ENCODE peak calls at places on chromosomes 11 and 22, in ten cellular contexts. E is MM.1S, X is keratinocyte, O is endothelial cell of umbilical vein, T is mammary epithelial cell, R is fibroblast of lung, D is K562, N is PC-3, I is hepatocyte, P is GM23248. C is an unnamed sample.

GRCh38 chr22:33922268-33922667 is 2.0 kb upstream of the LARGE1 start:
- DNase-seq in D (no peak), O (no peak), T (peak; percentile 27), N (no peak), X (no peak), R (peak; percentile 30), I (peak; percentile 70), P (peak; percentile 73), E (peak; percentile 31), C (peak; percentile 9)

GRCh38 chr11:57913713-57914704 is 109.7 kb upstream of the OR9Q1 start:
- DNase-seq in P (no peak), N (no peak), E (no peak), T (no peak), X (no peak), O (no peak), D (peak; percentile 44), R (no peak), I (no peak), C (no peak)

GRCh38 chr11:118215262-118215661 is 9.5 kb downstream of the JAML start:
- DNase-seq in P (no peak), R (no peak), I (no peak), D (no peak), N (no peak), E (no peak), X (no peak), T (no peak), O (no peak), C (no peak)

GRCh38 chr11:6229911-6230310 is 4.5 kb downstream of the FHIP1B start:
- DNase-seq in D (no peak), O (no peak), E (no peak), I (peak; percentile 63), P (no peak), T (no peak), N (no peak), X (no peak), R (no peak), C (no peak)

GRCh38 chr22:37230673-37231405 is 13.2 kb downstream of the RAC2 start:
- DNase-seq in I (no peak), O (no peak), T (no peak), D (no peak), N (no peak), X (no peak), R (peak; percentile 7), P (no peak), E (peak; percentile 86), C (no peak)

GRCh38 chr11:95456704-95457491 is 225.9 kb upstream of the SESN3 start:
- DNase-seq in X (no peak), P (no peak), T (no peak), N (no peak), D (no peak), O (no peak), I (no peak), E (no peak), R (peak; percentile 74), C (peak; percentile 62)

GRCh38 chr22:49994361-49995058 is 18.1 kb downstream of the IL17REL start:
- DNase-seq in X (no peak), O (no peak), R (no peak), I (no peak), N (no peak), D (no peak), T (no peak), P (no peak), E (no peak), C (no peak)

GRCh38 chr22:43541462-43542407 is 129.9 kb downstream of the MPPED1 start:
- DNase-seq in E (no peak), D (no peak), O (no peak), R (no peak), I (no peak), N (no peak), X (no peak), P (no peak), T (no peak), C (no peak)

GRCh38 chr11:78277314-78277994 is 88.7 kb downstream of the USP35 start:
- DNase-seq in N (no peak), D (no peak), P (no peak), O (peak; percentile 69), X (no peak), E (no peak), R (no peak), T (no peak), I (peak; percentile 57), C (no peak)

GRCh38 chr22:17161991-17162390 is 2.9 kb upstream of the HDHD5 start:
- DNase-seq in O (no peak), P (no peak), R (no peak), I (no peak), T (peak; percentile 63), X (no peak), D (no peak), E (no peak), N (no peak), C (no peak)

GRCh38 chr11:91871791-91872190 is 352.8 kb upstream of the FAT3 start:
- DNase-seq in D (no peak), P (no peak), X (no peak), E (no peak), O (peak; percentile 89), T (no peak), I (no peak), N (peak; percentile 74), R (no peak), C (no peak)

GRCh38 chr11:69536406-69536805 is 54.9 kb downstream of the LINC01488 start:
- DNase-seq in N (no peak), O (no peak), T (no peak), R (no peak), I (no peak), P (no peak), E (no peak), X (no peak), D (no peak), C (no peak)

GRCh38 chr11:13114566-13115465 is 105.7 kb downstream of the RASSF10 start:
- DNase-seq in D (peak; percentile 86), R (no peak), T (no peak), N (peak; percentile 25), E (no peak), X (no peak), P (peak; percentile 10), O (no peak), I (peak; percentile 81), C (no peak)

GRCh38 chr11:1830500-1831223 is 4.1 kb upstream of the SYT8 start:
- DNase-seq in I (peak; percentile 90), P (no peak), O (no peak), R (peak; percentile 12), D (no peak), T (peak; percentile 98), N (no peak), X (peak; percentile 100), E (no peak), C (no peak)

GRCh38 chr11:63785823-63786222 is 17.2 kb upstream of the ZFTA start:
- DNase-seq in T (no peak), O (no peak), P (no peak), N (no peak), D (no peak), I (no peak), X (no peak), R (no peak), E (no peak), C (no peak)

GRCh38 chr11:29214833-29215232 is 802.0 kb downstream of the KCNA4 start:
- DNase-seq in R (peak; percentile 11), P (peak; percentile 66), I (no peak), E (no peak), X (no peak), O (no peak), T (peak; percentile 37), D (no peak), N (peak; percentile 50), C (no peak)

GRCh38 chr11:126176853-126177470 is 34.5 kb downstream of the RPUSD4 start:
- DNase-seq in N (no peak), E (no peak), P (no peak), X (no peak), T (no peak), R (no peak), O (no peak), I (no peak), D (no peak), C (no peak)

GRCh38 chr22:27997538-27997937 is 78.5 kb upstream of the PITPNB start:
- DNase-seq in P (peak; percentile 43), R (no peak), O (no peak), E (no peak), N (no peak), D (no peak), I (no peak), X (no peak), T (no peak), C (no peak)

GRCh38 chr22:45413368-45414211 is at the start of the genes RIBC2 and SMC1B:
- DNase-seq in E (peak; percentile 92), O (peak; percentile 76), P (peak; percentile 96), R (peak; percentile 68), X (peak; percentile 30), N (peak; percentile 81), I (peak; percentile 90), T (peak; percentile 32), D (no peak), C (peak; percentile 57)

GRCh38 chr11:83349371-83349770 is 63.2 kb upstream of the CCDC90B start:
- DNase-seq in D (no peak), E (no peak), R (no peak), T (no peak), N (no peak), O (no peak), I (no peak), P (peak; percentile 1), X (no peak), C (no peak)

GRCh38 chr11:75265851-75266531 is 25.4 kb downstream of the TPBGL start:
- DNase-seq in T (no peak), N (no peak), P (peak; percentile 42), D (no peak), E (no peak), R (no peak), O (no peak), X (no peak), I (peak; percentile 40), C (no peak)

GRCh38 chr11:65420506-65421203 is 1.9 kb upstream of the NEAT1 start:
- DNase-seq in T (no peak), X (no peak), R (no peak), P (no peak), O (no peak), D (peak; percentile 40), N (no peak), E (peak; percentile 47), I (no peak), C (no peak)
- H3K79me2 ChIP-seq in T (peaks cover 61% of the 10 kb centered on the region), X (peaks cover 35% of the 10 kb centered on the region), R (peaks cover 71% of the 10 kb centered on the region), P (peaks cover 84% of the 10 kb centered on the region), O (peaks cover 60% of the 10 kb centered on the region), D (peaks cover 91% of the 10 kb centered on the region), N (peaks cover 50% of the 10 kb centered on the region), E (peaks cover 65% of the 10 kb centered on the region), I (peaks cover 68% of the 10 kb centered on the region), C (peaks cover 95% of the 10 kb centered on the region)

GRCh38 chr11:31819533-31820437 is 8.7 kb upstream of the PAX6 start:
- DNase-seq in E (no peak), I (no peak), X (no peak), O (no peak), T (no peak), D (no peak), P (no peak), N (no peak), R (no peak), C (no peak)
- TF ChIP-seq EZH2 in E (no peak), I (peak; percentile 82), X (no peak), O (peak; percentile 90), T (peak; percentile 54), D (no peak), P (no peak), N (no peak), R (peak; percentile 64), C (no peak)

GRCh38 chr22:48047722-48048500 is 1285.5 kb downstream of the TBC1D22A start:
- DNase-seq in I (no peak), N (no peak), P (no peak), X (no peak), D (no peak), R (no peak), O (no peak), T (no peak), E (no peak), C (no peak)
- H3K9me3 ChIP-seq in I (no peaks in the 10 kb centered on the region), N (no peaks in the 10 kb centered on the region), P (no peaks in the 10 kb centered on the region), X (peaks cover 2% of the 10 kb centered on the region), D (no peaks in the 10 kb centered on the region), R (no peaks in the 10 kb centered on the region), O (peaks cover 6% of the 10 kb centered on the region), T (peaks cover 36% of the 10 kb centered on the region), E (no peaks in the 10 kb centered on the region), C (peaks cover 5% of the 10 kb centered on the region)

GRCh38 chr11:46562527-46562926 is 31.3 kb downstream of the AMBRA1 start:
- DNase-seq in O (no peak), D (no peak), I (no peak), P (no peak), R (no peak), N (no peak), T (no peak), E (no peak), X (no peak), C (no peak)
- H3K79me2 ChIP-seq in O (peaks cover 60% of the 10 kb centered on the region), D (peaks cover 74% of the 10 kb centered on the region), I (peaks cover 99% of the 10 kb centered on the region), P (peaks cover 100% of the 10 kb centered on the region), R (peaks cover 28% of the 10 kb centered on the region), N (peaks cover 91% of the 10 kb centered on the region), T (peaks cover 90% of the 10 kb centered on the region), E (peaks cover 86% of the 10 kb centered on the region), X (peaks cover 72% of the 10 kb centered on the region), C (peaks cover 72% of the 10 kb centered on the region)